ENCODE peak calls at places on chromosomes 1 and 21, in four cellular contexts. J is nephron progenitor cell, P is T-cell, U is EL. I is an unnamed sample.

GRCh38 chr21:25283720-25284119 is 323.6 kb downstream of the MRPL39 start:
- DNase-seq in U (peak; percentile 57), J (peak; percentile 15), P (no peak), I (no peak)

GRCh38 chr1:208866351-208866750 is 622.2 kb upstream of the PLXNA2 start:
- DNase-seq in P (no peak), J (no peak), U (no peak), I (no peak)

GRCh38 chr1:168470821-168471473 is 72.8 kb downstream of the XCL2 start:
- DNase-seq in J (no peak), P (no peak), U (peak; percentile 94), I (no peak)

GRCh38 chr1:81998165-81998564 is 197.4 kb downstream of the ADGRL2 start:
- DNase-seq in J (no peak), P (no peak), U (no peak), I (no peak)

GRCh38 chr1:61141288-61142044 is 59.1 kb downstream of the NFIA start:
- DNase-seq in J (no peak), U (peak; percentile 43), P (no peak), I (no peak)

GRCh38 chr1:216926681-216927080 is 203.5 kb upstream of the ESRRG start:
- DNase-seq in U (no peak), J (no peak), P (no peak), I (no peak)

GRCh38 chr1:205703072-205703471 is 22.8 kb upstream of the SLC45A3 start:
- DNase-seq in U (no peak), P (no peak), J (no peak), I (no peak)

GRCh38 chr1:45033356-45033755 is 21.3 kb downstream of the UROD start:
- DNase-seq in P (no peak), U (no peak), J (no peak), I (no peak)

GRCh38 chr1:246591958-246592357 is 25.7 kb downstream of the CNST start:
- DNase-seq in P (no peak), U (no peak), J (no peak), I (no peak)

GRCh38 chr1:200894712-200895447 is at the start of gene INAVA:
- DNase-seq in U (no peak), J (no peak), P (no peak), I (no peak)

GRCh38 chr1:169906938-169907337 is 13.2 kb upstream of the SCYL3 start:
- DNase-seq in U (no peak), J (no peak), P (no peak), I (no peak)

GRCh38 chr21:37546299-37546908 is 179.8 kb downstream of the DYRK1A start:
- DNase-seq in P (no peak), U (no peak), J (no peak), I (no peak)

GRCh38 chr1:77164434-77164944 is 54.7 kb downstream of the PIGK start:
- DNase-seq in J (no peak), P (no peak), U (no peak), I (no peak)

GRCh38 chr1:113812661-113813135 is 422 bp upstream of the RSBN1 start:
- DNase-seq in U (no peak), P (no peak), J (no peak), I (no peak)

GRCh38 chr21:37712204-37712934 is 203.9 kb downstream of the KCNJ6 start:
- DNase-seq in P (peak; percentile 13), J (peak; percentile 78), U (peak; percentile 73), I (peak; percentile 6)

GRCh38 chr1:45960930-45961715 is 157.7 kb downstream of the MAST2 start:
- DNase-seq in J (no peak), U (no peak), P (no peak), I (no peak)

GRCh38 chr1:22763479-22764200 is 53.0 kb downstream of the EPHB2 start:
- DNase-seq in U (peak; percentile 29), J (no peak), P (no peak), I (no peak)

GRCh38 chr1:110594466-110595076 is 11.6 kb downstream of the KCNA2 start:
- DNase-seq in U (no peak), P (no peak), J (no peak), I (no peak)

GRCh38 chr1:156284112-156284511 is at the start of gene TMEM79:
- DNase-seq in U (no peak), J (no peak), P (no peak), I (no peak)

GRCh38 chr1:24105368-24106160 is 6.4 kb downstream of the MYOM3 start:
- DNase-seq in J (no peak), U (no peak), P (no peak), I (no peak)

GRCh38 chr1:90800012-90800717 is 83.1 kb upstream of the BARHL2 start:
- DNase-seq in U (no peak), J (no peak), P (no peak), I (no peak)

GRCh38 chr1:237794071-237794470 is 96.7 kb downstream of the ZP4 start:
- DNase-seq in U (peak; percentile 30), P (no peak), J (no peak), I (no peak)

GRCh38 chr1:100005424-100005823 is 35.6 kb downstream of the SLC35A3 start:
- DNase-seq in P (no peak), J (no peak), U (no peak), I (no peak)

GRCh38 chr21:41032536-41032935 is 135.4 kb upstream of the BACE2 start:
- DNase-seq in U (peak; percentile 30), J (no peak), P (no peak), I (no peak)

GRCh38 chr1:1069711-1070676 is 4.1 kb downstream of the RNF223 start:
- DNase-seq in J (peak; percentile 69), U (no peak), P (no peak), I (no peak)

GRCh38 chr1:178388398-178389161 is 108.2 kb downstream of the CLEC20A start:
- DNase-seq in P (no peak), U (peak; percentile 36), J (no peak), I (no peak)

GRCh38 chr21:36141513-36141925 is 6.6 kb downstream of the CBR3 start:
- DNase-seq in P (peak; percentile 82), U (peak; percentile 81), J (peak; percentile 75), I (peak; percentile 87)

GRCh38 chr1:45009956-45010854 is 919 bp downstream of the HECTD3 start:
- DNase-seq in U (peak; percentile 9), P (peak; percentile 36), J (peak; percentile 38), I (peak; percentile 32)

GRCh38 chr1:98336472-98337118 is 324.9 kb upstream of the SNX7 start:
- DNase-seq in U (no peak), P (no peak), J (no peak), I (no peak)

GRCh38 chr1:92029241-92029922 is 403 bp upstream of the EPHX4 start:
- DNase-seq in P (no peak), U (no peak), J (no peak), I (no peak)

GRCh38 chr1:211183924-211184323 is 50.0 kb upstream of the KCNH1 start:
- DNase-seq in J (no peak), P (no peak), U (no peak), I (no peak)

GRCh38 chr1:167121375-167122120 is 27.7 kb downstream of the STYXL2 start:
- DNase-seq in J (peak; percentile 64), P (peak; percentile 44), U (peak; percentile 53), I (peak; percentile 30)

GRCh38 chr1:165068716-165069115 is 287.8 kb downstream of the LMX1A start:
- DNase-seq in P (no peak), U (no peak), J (peak; percentile 9), I (no peak)

GRCh38 chr1:109327285-109327684 is 20.5 kb upstream of the MYBPHL start:
- DNase-seq in J (no peak), P (no peak), U (no peak), I (no peak)

GRCh38 chr1:218395916-218396315 is 50.8 kb downstream of the TGFB2 start:
- DNase-seq in P (no peak), J (no peak), U (no peak), I (no peak)

GRCh38 chr1:65959896-65960295 is 167.2 kb downstream of the PDE4B start:
- DNase-seq in J (no peak), U (no peak), P (no peak), I (no peak)

GRCh38 chr1:204398197-204399125 is 13.2 kb downstream of the PPP1R15B start:
- DNase-seq in P (peak; percentile 61), J (peak; percentile 59), U (peak; percentile 67), I (no peak)

GRCh38 chr21:33042812-33043211 is 17.1 kb downstream of the OLIG2 start:
- DNase-seq in U (peak; percentile 93), P (no peak), J (no peak), I (no peak)

I was measured in naive thymus-derived CD8-positive, alpha-beta T cell.